ENCODE peak calls at places on chromosomes 6 and 20, in four cellular contexts. K is GM04504; X is CD8-positive, alpha-beta memory T cell; V is NCI-H1105 treated with DMSO at 0.1 percent for 48 hours. E is an unnamed sample.

GRCh38 chr6:50714487-50715379 is 1.4 kb downstream of the TFAP2D start:
- DNase-seq in K (no peak), X (no peak), V (no peak), E (no peak)

GRCh38 chr6:137353346-137353745 is 134.2 kb upstream of the IFNGR1 start:
- DNase-seq in K (no peak), X (no peak), V (no peak), E (no peak)

GRCh38 chr6:138307816-138308727 is 69.6 kb upstream of the SMIM28 start:
- DNase-seq in K (peak), X (no peak), V (no peak), E (no peak)

GRCh38 chr20:21243811-21244210 is 59.3 kb upstream of the XRN2 start:
- DNase-seq in K (no peak), X (no peak), V (no peak), E (no peak)

GRCh38 chr20:1327827-1328679 is 886 bp downstream of the SDCBP2 start:
- DNase-seq in K (no peak), X (no peak), V (no peak), E (no peak)

GRCh38 chr6:73308712-73309533 is 45.2 kb downstream of the DPPA5 start:
- DNase-seq in K (no peak), X (no peak), V (no peak), E (no peak)

GRCh38 chr6:101534821-101535220 is 141.3 kb downstream of the GRIK2 start:
- DNase-seq in K (no peak), X (no peak), V (no peak), E (no peak)

GRCh38 chr6:115591973-115592486 is 468.7 kb downstream of the FRK start:
- DNase-seq in K (no peak), X (no peak), V (no peak), E (no peak)

GRCh38 chr20:17808357-17808756 is 108.6 kb downstream of the BANF2 start:
- DNase-seq in K (peak), X (no peak), V (no peak), E (no peak)

GRCh38 chr6:44642870-44643522 is 255.5 kb downstream of the CDC5L start:
- DNase-seq in K (no peak), X (no peak), V (peak), E (no peak)

GRCh38 chr6:79467716-79468115 is 69.5 kb downstream of the LCA5 start:
- DNase-seq in K (no peak), X (no peak), V (no peak), E (no peak)

E was measured in naive thymus-derived CD8-positive, alpha-beta T cell.